ENCODE peak calls at places on chromosomes 5 and 9, in ten cellular contexts. J, Y, S, K, O, G, Z, P, D and I are unnamed samples.

GRCh38 chr5:171433352-171433698 is 13.9 kb downstream of the FGF18 start:
- DNase-seq in J (no peak), Y (no peak), S (no peak), K (no peak), O (no peak), G (no peak), Z (no peak), P (no peak), D (no peak), I (no peak)

GRCh38 chr5:54959673-54960418 is 25.5 kb downstream of the ESM1 start:
- DNase-seq in J (no peak), Y (no peak), S (no peak), K (no peak), O (no peak), G (no peak), Z (no peak), P (peak; percentile 19), D (peak; percentile 47), I (peak; percentile 56)

GRCh38 chr5:69265931-69266330 is 31.2 kb downstream of the CDK7 start:
- DNase-seq in J (no peak), Y (no peak), S (peak; percentile 27), K (no peak), O (no peak), G (peak; percentile 51), Z (no peak), P (no peak), D (no peak), I (peak; percentile 23)

GRCh38 chr9:3824062-3824461 is 298.3 kb upstream of the RFX3 start:
- DNase-seq in J (no peak), Y (no peak), S (peak; percentile 57), K (no peak), O (no peak), G (no peak), Z (no peak), P (no peak), D (no peak), I (peak; percentile 56)

GRCh38 chr9:37998881-37999311 is 70.1 kb downstream of the SHB start:
- DNase-seq in J (peak; percentile 40), Y (peak; percentile 54), S (no peak), K (no peak), O (no peak), G (no peak), Z (no peak), P (no peak), D (no peak), I (peak; percentile 55)

GRCh38 chr9:85212209-85212608 is 529.5 kb downstream of the AGTPBP1 start:
- DNase-seq in J (no peak), Y (no peak), S (no peak), K (no peak), O (no peak), G (no peak), Z (no peak), P (no peak), D (peak; percentile 64), I (no peak)

GRCh38 chr9:37329576-37329975 is 92.9 kb upstream of the GRHPR start:
- DNase-seq in J (no peak), Y (no peak), S (peak; percentile 9), K (no peak), O (no peak), G (no peak), Z (no peak), P (peak; percentile 69), D (no peak), I (peak; percentile 81)

GRCh38 chr5:67244345-67244793 is 47.8 kb upstream of the CD180 start:
- DNase-seq in J (peak; percentile 34), Y (no peak), S (no peak), K (no peak), O (no peak), G (no peak), Z (no peak), P (no peak), D (no peak), I (peak; percentile 40)

GRCh38 chr5:10546186-10546585 is 17.7 kb upstream of the ANKRD33B start:
- DNase-seq in J (no peak), Y (no peak), S (no peak), K (no peak), O (no peak), G (no peak), Z (no peak), P (no peak), D (no peak), I (no peak)

GRCh38 chr9:130498298-130498917 is 53.6 kb downstream of the ASS1 start:
- DNase-seq in J (no peak), Y (no peak), S (no peak), K (no peak), O (no peak), G (no peak), Z (no peak), P (no peak), D (no peak), I (peak; percentile 63)

GRCh38 chr9:124284237-124284831 is 26.6 kb downstream of the NEK6 start:
- DNase-seq in J (peak; percentile 55), Y (no peak), S (no peak), K (no peak), O (no peak), G (no peak), Z (no peak), P (peak; percentile 71), D (no peak), I (no peak)

GRCh38 chr9:124285903-124286291 is 28.1 kb downstream of the NEK6 start:
- DNase-seq in J (peak; percentile 73), Y (peak; percentile 89), S (no peak), K (peak; percentile 77), O (no peak), G (no peak), Z (peak; percentile 87), P (peak; percentile 98), D (peak; percentile 95), I (no peak)

GRCh38 chr9:124284940-124285441 is 27.2 kb downstream of the NEK6 start:
- DNase-seq in J (no peak), Y (peak; percentile 69), S (no peak), K (no peak), O (no peak), G (no peak), Z (peak; percentile 55), P (peak; percentile 55), D (no peak), I (no peak)

GRCh38 chr9:124286292-124286931 is 28.7 kb downstream of the NEK6 start:
- DNase-seq in J (no peak), Y (no peak), S (no peak), K (no peak), O (no peak), G (no peak), Z (no peak), P (peak; percentile 89), D (no peak), I (no peak)

GRCh38 chr9:124285490-124285889 is 27.7 kb downstream of the NEK6 start:
- DNase-seq in J (no peak), Y (no peak), S (no peak), K (no peak), O (no peak), G (no peak), Z (no peak), P (no peak), D (no peak), I (no peak)
- H3K4me1 ChIP-seq in J (peaks cover 74% of the 10 kb centered on the region), Y (no peaks in the 10 kb centered on the region), S (peaks cover 6% of the 10 kb centered on the region), K (peaks cover 53% of the 10 kb centered on the region), O (peaks cover 17% of the 10 kb centered on the region), G (peaks cover 46% of the 10 kb centered on the region), Z (peaks cover 19% of the 10 kb centered on the region), P (peaks cover 59% of the 10 kb centered on the region), D (peaks cover 98% of the 10 kb centered on the region), I (peaks cover 21% of the 10 kb centered on the region)

GRCh38 chr9:121288874-121289553 is 21.1 kb downstream of the GSN start:
- DNase-seq in J (peak; percentile 60), Y (no peak), S (no peak), K (no peak), O (no peak), G (peak; percentile 45), Z (peak; percentile 53), P (peak; percentile 50), D (peak; percentile 94), I (peak; percentile 69)

GRCh38 chr9:121286688-121286972 is 18.7 kb downstream of the GSN start:
- DNase-seq in J (no peak), Y (no peak), S (no peak), K (no peak), O (no peak), G (no peak), Z (no peak), P (no peak), D (no peak), I (no peak)

GRCh38 chr9:121286973-121287721 is 19.2 kb downstream of the GSN start:
- DNase-seq in J (peak; percentile 90), Y (peak; percentile 94), S (no peak), K (peak; percentile 81), O (no peak), G (peak; percentile 68), Z (peak; percentile 84), P (peak; percentile 97), D (peak; percentile 97), I (peak; percentile 99)

GRCh38 chr9:121289554-121290370 is 21.8 kb downstream of the GSN start:
- DNase-seq in J (no peak), Y (no peak), S (no peak), K (peak; percentile 72), O (no peak), G (no peak), Z (no peak), P (no peak), D (no peak), I (no peak)

DNA sequence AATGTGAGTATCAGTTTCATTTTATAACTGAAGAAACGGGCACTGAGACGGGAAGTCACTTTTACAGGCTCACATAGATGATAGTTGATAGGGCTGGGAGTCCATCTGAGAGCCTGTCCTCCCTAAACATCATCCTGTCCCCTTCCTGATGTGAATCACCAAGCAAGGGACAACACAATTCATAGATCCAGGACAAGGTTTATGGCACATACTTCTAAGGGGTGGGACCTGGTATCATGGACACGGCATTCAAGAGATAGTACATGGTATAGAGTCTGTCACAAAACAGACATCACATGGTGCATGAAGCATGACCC is 20.6 kb downstream of the GSN start:
- DNase-seq in J (no peak), Y (no peak), S (no peak), K (no peak), O (no peak), G (no peak), Z (no peak), P (no peak), D (no peak), I (no peak)
- H3K4me1 ChIP-seq in J (peaks cover 100% of the 10 kb centered on the region), Y (peaks cover 17% of the 10 kb centered on the region), S (peaks cover 66% of the 10 kb centered on the region), K (peaks cover 39% of the 10 kb centered on the region), O (no peaks in the 10 kb centered on the region), G (peaks cover 41% of the 10 kb centered on the region), Z (peaks cover 14% of the 10 kb centered on the region), P (peaks cover 36% of the 10 kb centered on the region), D (peaks cover 100% of the 10 kb centered on the region), I (peaks cover 70% of the 10 kb centered on the region)

GRCh38 chr9:120735009-120735408 is 20.7 kb upstream of the MEGF9 start:
- DNase-seq in J (no peak), Y (no peak), S (no peak), K (no peak), O (no peak), G (no peak), Z (no peak), P (no peak), D (no peak), I (no peak)
- H3K4me1 ChIP-seq in J (peaks cover 19% of the 10 kb centered on the region), Y (no peaks in the 10 kb centered on the region), S (no peaks in the 10 kb centered on the region), K (peaks cover 6% of the 10 kb centered on the region), O (no peaks in the 10 kb centered on the region), G (peaks cover 10% of the 10 kb centered on the region), Z (no peaks in the 10 kb centered on the region), P (peaks cover 10% of the 10 kb centered on the region), D (peaks cover 9% of the 10 kb centered on the region), I (no peaks in the 10 kb centered on the region)

DNA sequence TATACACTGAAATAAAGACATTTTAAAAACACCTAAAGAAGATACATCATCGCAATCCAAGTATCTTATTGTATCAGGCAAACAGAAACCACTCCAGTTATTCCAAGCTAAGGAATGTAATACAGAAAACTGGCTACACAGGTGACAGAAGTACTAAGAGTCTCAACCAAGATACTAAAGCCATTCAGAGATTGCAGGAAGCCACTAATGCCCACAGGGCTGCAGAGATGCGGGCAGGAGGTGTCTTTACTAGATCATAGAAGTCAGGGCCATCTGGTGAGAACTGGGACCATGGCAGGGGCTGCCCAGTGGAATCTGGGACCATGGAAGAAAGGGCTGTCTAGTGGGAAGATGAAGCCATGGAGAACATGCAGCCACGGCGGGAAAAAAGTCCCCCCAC is 365.6 kb downstream of the NDUFS4 start:
- DNase-seq in J (no peak), Y (no peak), S (no peak), K (no peak), O (no peak), G (no peak), Z (no peak), P (no peak), D (no peak), I (no peak)
- H3K4me1 ChIP-seq in J (peaks cover 6% of the 10 kb centered on the region), Y (no peaks in the 10 kb centered on the region), S (no peaks in the 10 kb centered on the region), K (peaks cover 2% of the 10 kb centered on the region), O (no peaks in the 10 kb centered on the region), G (peaks cover 16% of the 10 kb centered on the region), Z (no peaks in the 10 kb centered on the region), P (no peaks in the 10 kb centered on the region), D (peaks cover 12% of the 10 kb centered on the region), I (no peaks in the 10 kb centered on the region)